ENCODE peak calls at places on chromosomes 11 and 22, in four cellular contexts. G is K562, S is HepG2, A is GM12878. B is an unnamed sample.

GRCh38 chr11:104339383-104339831 is 175.5 kb upstream of the PDGFD start:
- DNase-seq in A (no peak), G (no peak), S (no peak), B (no peak)

GRCh38 chr22:44914026-44914721 is 95.6 kb downstream of the PHF21B start:
- DNase-seq in G (no peak), S (no peak), A (no peak), B (no peak)

GRCh38 chr11:45805305-45806071 is 539 bp downstream of the SLC35C1 start:
- DNase-seq in G (no peak), A (no peak), S (peak), B (no peak)

GRCh38 chr22:20751185-20751851 is 22.6 kb upstream of the SERPIND1 start:
- DNase-seq in S (no peak), G (no peak), A (no peak), B (no peak)

GRCh38 chr11:95231881-95232605 is 1.0 kb upstream of the SESN3 start:
- DNase-seq in A (no peak), G (no peak), S (no peak), B (peak)

GRCh38 chr11:118996926-118997626 is 862 bp upstream of the CENATAC start:
- DNase-seq in G (peak), A (peak), S (peak), B (peak)

GRCh38 chr11:2105536-2105935 is 33.7 kb downstream of the IGF2 start:
- DNase-seq in G (no peak), A (no peak), S (no peak), B (no peak)

GRCh38 chr11:70556884-70557741 is 158.8 kb downstream of the CTTN start:
- DNase-seq in A (no peak), S (no peak), G (no peak), B (no peak)

GRCh38 chr22:35353318-35353717 is 27.6 kb upstream of the HMOX1 start:
- DNase-seq in A (no peak), S (no peak), G (no peak), B (no peak)

GRCh38 chr22:35354068-35354467 is 26.8 kb upstream of the HMOX1 start:
- DNase-seq in G (no peak), A (no peak), S (no peak), B (no peak)

GRCh38 chr22:35350539-35351503 is 30.1 kb upstream of the HMOX1 start:
- DNase-seq in G (peak), S (peak), A (peak), B (peak)

GRCh38 chr22:35349704-35350538 is 31.0 kb upstream of the HMOX1 start:
- DNase-seq in G (no peak), S (no peak), A (no peak), B (peak)

DNA sequence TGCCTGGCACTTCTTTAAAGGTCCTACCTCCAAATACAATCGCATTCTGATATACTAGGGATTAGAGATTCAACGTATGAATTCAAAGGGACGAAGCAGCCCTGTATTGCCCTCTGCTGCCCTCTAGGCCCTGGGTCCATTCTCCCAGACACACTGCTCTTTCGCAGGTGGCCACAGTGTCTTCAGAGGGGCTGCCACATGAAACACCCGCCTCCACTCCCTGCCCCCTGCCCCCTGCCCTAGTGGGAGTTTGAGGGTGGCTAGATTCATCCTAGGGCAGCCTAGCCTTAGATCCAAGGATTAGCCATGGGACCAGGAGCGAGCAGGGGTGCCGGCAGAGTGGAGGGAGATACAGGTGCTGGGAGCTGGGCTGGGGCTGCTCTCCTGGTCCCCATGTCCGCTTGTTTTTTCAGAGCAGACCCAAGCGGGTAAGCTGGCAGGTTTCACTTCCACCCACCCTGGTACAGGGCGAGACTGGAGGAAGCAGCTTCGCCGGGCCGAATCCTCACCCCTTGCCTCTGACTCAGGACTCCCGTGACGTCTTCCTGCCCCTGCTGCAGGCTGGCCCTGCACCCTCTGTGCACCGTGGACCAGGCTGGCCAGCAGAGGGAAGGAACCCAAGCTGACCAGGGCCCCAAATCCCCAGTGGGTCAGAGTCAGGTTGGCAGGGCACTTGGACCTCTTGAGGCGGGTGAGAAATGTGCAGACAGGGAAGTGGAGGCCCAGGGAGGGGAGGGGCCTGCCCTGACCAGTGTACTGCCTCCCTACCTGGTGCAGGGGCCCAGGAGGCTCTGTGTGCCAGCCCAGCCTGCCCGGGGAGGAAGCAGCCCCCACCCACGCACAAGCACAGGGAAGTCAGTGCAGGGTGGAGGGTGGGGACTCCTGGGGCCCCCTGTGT is 28.4 kb upstream of the HMOX1 start:
- DNase-seq in A (no peak), G (peak), S (peak), B (no peak)
- TF ChIP-seq SMC3 in A (no peak), G (no peak), S (peak), B (no peak)

DNA sequence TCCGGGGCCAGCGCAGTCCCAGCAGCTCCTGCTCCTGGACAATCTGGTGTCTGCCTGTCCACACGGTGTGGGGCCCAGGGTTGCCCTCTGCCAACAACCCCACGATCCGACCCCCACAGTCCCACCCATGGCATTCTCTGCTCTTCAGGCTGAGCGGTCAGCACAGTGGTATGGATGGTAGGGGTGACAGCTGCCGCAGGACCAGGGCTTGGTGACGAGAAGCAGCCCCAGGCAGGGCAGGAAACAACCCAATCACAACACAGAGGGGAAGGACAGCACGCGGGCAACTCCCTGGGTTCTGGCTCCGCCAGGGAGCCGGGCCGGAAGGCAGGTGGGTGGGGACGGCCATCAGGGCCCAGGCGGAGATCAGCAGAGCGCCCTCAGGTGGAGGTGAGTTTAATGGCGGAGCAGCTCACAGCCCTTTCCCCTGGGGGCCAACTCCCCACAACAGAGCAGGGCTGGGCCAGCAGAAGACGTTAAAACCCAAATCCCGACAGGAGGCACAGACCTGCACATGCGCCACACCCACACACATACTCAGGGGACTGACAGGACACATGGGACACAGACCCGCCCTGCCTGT is 5.3 kb upstream of the CHADL start:
- DNase-seq in G (peak), A (no peak), S (no peak), B (no peak)
- TF ChIP-seq ZBTB33 in G (peak), A (no peak), S (peak), B (no peak)

DNA sequence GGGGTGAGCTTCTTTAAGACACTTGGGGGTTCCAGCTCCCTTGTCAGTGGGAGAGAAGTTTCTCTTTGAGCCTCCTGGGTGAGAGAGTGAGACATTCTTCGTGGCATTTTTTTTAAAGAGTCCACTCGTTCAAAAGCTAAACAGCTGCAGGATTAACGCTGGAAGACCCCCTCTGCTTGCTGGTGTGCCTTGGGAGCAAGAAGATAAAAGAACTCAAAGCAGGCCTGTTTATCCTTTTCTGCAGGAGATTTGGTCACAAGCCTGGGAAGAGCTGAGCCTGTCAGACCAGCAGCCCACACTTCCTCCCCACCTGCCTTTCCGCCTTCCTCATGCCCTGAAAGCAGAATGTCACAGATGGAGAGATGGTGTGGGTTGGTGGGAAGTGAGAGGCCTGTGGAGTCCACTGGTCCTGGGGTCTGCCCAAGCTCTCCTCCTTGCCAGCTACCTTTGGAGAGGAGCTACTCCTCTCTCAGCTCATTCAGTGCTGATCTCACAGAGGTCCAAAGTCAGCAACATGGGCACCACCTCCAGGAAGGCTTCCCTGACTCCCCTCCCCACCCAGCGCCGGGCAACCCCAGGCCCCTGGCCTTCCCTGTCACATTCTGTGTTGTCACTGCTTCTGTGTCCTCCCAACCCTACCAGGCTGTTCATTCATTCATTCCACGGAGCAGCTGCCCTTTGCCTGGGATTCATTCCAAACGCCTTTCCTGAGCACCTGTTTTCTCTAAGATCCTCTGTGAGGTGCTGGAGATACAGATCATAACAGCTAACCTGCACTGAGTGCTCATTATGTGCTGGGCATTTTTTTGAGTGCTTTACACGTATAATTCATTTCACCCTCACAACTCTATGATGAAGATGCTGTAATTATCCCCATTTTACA is 6.7 kb downstream of the GDPD5 start:
- DNase-seq in S (no peak), G (no peak), A (no peak), B (no peak)
- TF ChIP-seq SMC3 in S (no peak), G (no peak), A (no peak), B (no peak)

GRCh38 chr22:42925598-42925997 is 68.5 kb upstream of the ARFGAP3 start:
- DNase-seq in S (no peak), A (no peak), G (no peak), B (no peak)

GRCh38 chr22:42927966-42928365 is 70.9 kb upstream of the ARFGAP3 start:
- DNase-seq in G (no peak), A (no peak), S (no peak), B (no peak)

GRCh38 chr22:42924436-42924835 is 67.4 kb upstream of the ARFGAP3 start:
- DNase-seq in S (no peak), G (no peak), A (no peak), B (no peak)

GRCh38 chr22:42926034-42926433 is 69.0 kb upstream of the ARFGAP3 start:
- DNase-seq in A (no peak), S (no peak), G (no peak), B (no peak)

DNA sequence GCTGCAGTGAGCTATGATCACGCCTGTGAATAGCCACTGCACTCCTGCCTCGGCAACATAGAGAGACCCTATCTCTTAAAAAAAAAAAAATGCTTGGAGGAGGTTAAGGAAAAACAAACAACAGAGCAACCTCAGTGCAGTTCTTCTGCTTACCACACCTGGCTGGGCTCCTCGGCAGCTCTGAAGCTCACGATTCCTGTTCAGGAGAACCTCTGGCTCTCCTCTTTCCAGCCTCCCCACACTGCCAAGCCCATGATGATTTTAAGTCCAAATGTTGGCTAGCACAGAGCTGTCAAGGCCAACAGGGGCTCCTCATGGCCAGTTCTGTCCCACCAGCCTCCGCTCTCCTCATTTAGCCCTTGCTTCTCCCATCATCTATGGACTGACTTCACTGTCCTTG is 69.7 kb upstream of the ARFGAP3 start:
- DNase-seq in A (no peak), S (no peak), G (no peak), B (no peak)
- TF ChIP-seq ZBTB33 in A (no peak), S (no peak), G (no peak), B (no peak)

DNA sequence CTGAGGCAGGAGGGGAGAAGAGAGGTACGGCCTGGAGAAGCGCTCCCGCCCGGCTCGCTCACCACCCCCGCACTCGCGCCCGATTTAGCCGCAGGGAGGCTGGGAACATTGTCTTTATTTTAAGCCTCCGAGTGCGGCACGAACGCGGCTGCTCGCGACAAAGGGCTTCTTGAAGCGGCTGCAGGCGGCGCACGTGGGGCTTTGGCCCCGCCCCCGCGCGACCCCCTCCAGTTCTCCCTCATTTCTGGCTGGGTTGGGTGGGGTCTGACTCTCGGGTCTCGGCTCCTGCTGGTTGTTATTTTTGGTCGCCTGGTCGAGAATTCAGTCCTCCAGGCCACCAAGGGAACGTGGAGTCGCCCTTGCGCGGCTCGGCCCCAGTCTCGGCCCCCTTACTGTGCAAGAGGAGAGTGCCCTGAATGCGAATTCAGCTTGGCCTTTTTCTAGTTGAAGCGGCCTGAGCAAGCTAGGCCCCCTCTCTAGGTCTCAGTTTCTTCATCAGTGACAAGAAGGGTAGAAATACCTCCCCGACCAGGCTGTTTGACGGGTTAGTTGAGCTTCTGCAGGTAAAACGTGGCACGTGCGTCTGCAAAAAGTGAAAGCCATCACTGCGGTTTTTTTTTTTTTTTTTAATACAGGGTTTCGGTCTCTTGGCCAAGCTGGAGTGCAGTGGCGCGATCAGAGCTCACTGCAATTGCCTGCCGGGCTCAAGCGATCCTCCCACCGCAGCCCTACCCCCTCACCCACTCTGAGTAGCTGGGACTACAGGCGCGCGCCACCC is 2.7 kb upstream of the CHRM1 start:
- DNase-seq in S (no peak), A (peak), G (no peak), B (no peak)
- TF ChIP-seq SMC3 in S (no peak), A (no peak), G (no peak), B (no peak)

DNA sequence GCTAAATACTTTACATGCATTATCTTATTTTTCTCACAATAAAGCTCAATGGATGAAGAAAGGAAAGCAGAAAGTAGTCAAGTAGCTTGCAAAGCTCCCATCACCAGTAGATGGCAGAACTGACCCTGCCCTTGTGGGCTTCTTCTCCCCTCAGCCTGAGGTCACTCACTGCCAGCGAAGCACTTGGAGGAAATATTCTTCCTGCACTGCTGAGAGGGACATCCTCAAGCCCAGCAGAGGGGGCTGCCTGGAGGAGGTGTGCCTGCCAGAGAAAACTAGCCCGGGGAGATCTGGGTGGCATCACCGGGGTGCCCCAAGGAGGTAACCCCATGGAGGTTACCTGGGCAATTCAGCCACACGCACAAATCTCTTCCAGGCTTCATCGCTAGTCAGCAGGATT is 6.6 kb downstream of the APOL4 start:
- DNase-seq in S (peak), A (no peak), G (peak), B (peak)
- TF ChIP-seq ZBTB33 in S (no peak), A (no peak), G (no peak), B (no peak)

DNA sequence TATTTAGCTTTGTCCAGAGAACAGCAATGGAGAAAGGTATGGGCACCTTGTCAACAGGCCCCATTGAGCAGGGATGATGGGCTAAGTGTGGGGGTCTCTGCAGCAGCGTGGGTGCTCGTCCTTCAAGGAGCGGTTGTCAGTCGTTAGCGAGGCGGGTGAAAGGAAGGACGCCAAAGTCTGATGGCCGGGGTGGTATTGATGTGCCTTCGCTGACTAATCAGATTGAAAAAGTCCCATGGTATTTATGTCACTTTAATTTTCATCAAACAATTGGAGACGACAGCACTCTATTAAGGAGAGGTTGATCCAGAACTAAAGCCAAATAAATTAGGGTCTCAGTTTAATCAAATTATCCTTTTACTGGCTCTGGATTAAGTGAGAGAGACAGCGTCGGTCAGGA is 9.6 kb downstream of the HTATIP2 start:
- DNase-seq in A (no peak), S (no peak), G (no peak), B (no peak)
- TF ChIP-seq SMC3 in A (no peak), S (no peak), G (no peak), B (no peak)

GRCh38 chr22:47398491-47398890 is 636.0 kb downstream of the TBC1D22A start:
- DNase-seq in A (no peak), G (no peak), S (no peak), B (no peak)

GRCh38 chr22:47396105-47396504 is 633.7 kb downstream of the TBC1D22A start:
- DNase-seq in G (no peak), A (no peak), S (no peak), B (no peak)

GRCh38 chr22:47398921-47399790 is 636.7 kb downstream of the TBC1D22A start:
- DNase-seq in S (no peak), A (no peak), G (no peak), B (no peak)

GRCh38 chr22:47396515-47396914 is 634.1 kb downstream of the TBC1D22A start:
- DNase-seq in S (no peak), G (no peak), A (no peak), B (no peak)

GRCh38 chr22:47397673-47398072 is 635.2 kb downstream of the TBC1D22A start:
- DNase-seq in S (no peak), G (no peak), A (no peak), B (no peak)
- TF ChIP-seq ZBTB33 in S (no peak), G (no peak), A (no peak), B (no peak)

GRCh38 chr11:17581036-17581731 is 34.1 kb downstream of the OTOG start:
- DNase-seq in A (no peak), G (no peak), S (no peak), B (no peak)

GRCh38 chr11:17578296-17578695 is 31.2 kb downstream of the OTOG start:
- DNase-seq in A (no peak), S (no peak), G (no peak), B (no peak)

GRCh38 chr11:17580271-17580670 is 33.2 kb downstream of the OTOG start:
- DNase-seq in A (no peak), S (no peak), G (no peak), B (no peak)

GRCh38 chr11:17579451-17579850 is 32.4 kb downstream of the OTOG start:
- DNase-seq in S (no peak), A (no peak), G (no peak), B (no peak)

DNA sequence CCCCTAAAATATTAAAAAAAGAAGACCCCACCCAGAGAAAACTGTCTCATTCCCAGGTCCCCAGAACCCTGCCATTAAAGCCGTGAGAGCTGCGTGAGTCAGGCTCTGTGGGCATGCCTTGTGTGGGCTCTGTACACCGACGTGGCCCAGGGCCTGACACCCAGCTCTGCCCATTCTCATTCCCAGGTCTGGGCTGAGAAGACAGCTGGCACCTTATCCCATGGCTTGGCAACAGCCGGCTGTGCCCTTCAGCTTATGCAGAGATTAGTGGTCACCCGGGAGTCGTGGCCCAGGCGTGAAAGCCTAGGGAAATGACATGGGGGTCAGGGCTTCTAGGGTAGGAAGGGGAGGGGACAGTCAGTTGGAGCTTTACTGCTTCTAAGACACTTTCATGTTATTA is 31.9 kb downstream of the OTOG start:
- DNase-seq in S (no peak), A (no peak), G (no peak), B (no peak)
- TF ChIP-seq SMC3 in S (no peak), A (no peak), G (no peak), B (no peak)

B was measured in SK-N-SH.